ENCODE peak calls at places on chromosomes 16 and 17, in five cellular contexts. J is body of pancreas, Y is cardiac muscle cell, Z is uterus, I is ovary. R is an unnamed sample. For H3K27me3, the result is how much of the 10 kb centered on the place peaks cover.

GRCh38 chr17:71438631-71439146 is 682.1 kb upstream of the SOX9 start:
- DNase-seq in I (no peak), J (no peak), Z (no peak), Y (peak), R (no peak)

GRCh38 chr16:3513892-3514600 is 13.2 kb downstream of the CLUAP1 start:
- DNase-seq in I (no peak), Y (no peak), J (no peak), Z (no peak), R (no peak)

GRCh38 chr17:37088459-37088858 is 139.7 kb downstream of the AATF start:
- DNase-seq in Z (no peak), Y (no peak), I (no peak), J (no peak), R (no peak)

GRCh38 chr17:83135692-83136091 is 56.3 kb downstream of the METRNL start:
- DNase-seq in I (no peak), Y (no peak), Z (peak), J (no peak), R (no peak)

GRCh38 chr16:6633441-6633840 is 699.2 kb upstream of the RBFOX1 start:
- DNase-seq in I (no peak), Z (no peak), Y (no peak), J (peak), R (no peak)

GRCh38 chr16:11328172-11329079 is 16.8 kb upstream of the RMI2 start:
- DNase-seq in I (peak), Y (peak), J (peak), Z (peak), R (peak)

GRCh38 chr17:51818777-51819176 is 339.7 kb downstream of the CA10 start:
- DNase-seq in J (no peak), Z (no peak), I (no peak), Y (no peak), R (no peak)

GRCh38 chr16:55643161-55643970 is 12.4 kb upstream of the SLC6A2 start:
- DNase-seq in Y (peak), I (no peak), J (peak), Z (no peak), R (no peak)

GRCh38 chr17:30380106-30380420 is 1.3 kb downstream of the CPD start:
- DNase-seq in Z (no peak), J (no peak), Y (no peak), I (no peak), R (no peak)

GRCh38 chr16:29745853-29746345 is at the start of gene C16orf54:
- DNase-seq in Y (no peak), J (peak), I (no peak), Z (peak), R (no peak)

GRCh38 chr17:42281571-42282096 is 5.4 kb upstream of the STAT5B start:
- DNase-seq in I (no peak), J (peak), Y (no peak), Z (no peak), R (no peak)

GRCh38 chr17:48338720-48339119 is 91.3 kb downstream of the SKAP1 start:
- DNase-seq in Y (no peak), J (no peak), Z (no peak), I (no peak), R (no peak)

GRCh38 chr16:16092925-16093624 is 130.2 kb downstream of the ABCC6 start:
- DNase-seq in Z (peak), J (peak), I (peak), Y (no peak), R (no peak)

GRCh38 chr17:13393841-13394710 is 207.7 kb downstream of the HS3ST3A1 start:
- DNase-seq in I (no peak), Z (no peak), Y (peak), J (no peak), R (no peak)

GRCh38 chr16:2811703-2812471 is 5.2 kb upstream of the PRSS21 start:
- DNase-seq in Y (no peak), Z (no peak), J (no peak), I (no peak), R (no peak)

GRCh38 chr17:68289936-68290267 is 1.0 kb downstream of the SLC16A6 start:
- DNase-seq in Y (no peak), I (no peak), J (no peak), Z (no peak), R (no peak)

GRCh38 chr16:69469807-69470561 is 45.6 kb downstream of the CYB5B start:
- DNase-seq in Y (no peak), Z (no peak), J (no peak), I (no peak), R (no peak)

GRCh38 chr17:48546924-48547838 is 2.3 kb upstream of the HOXB2 start:
- DNase-seq in Y (no peak), J (no peak), Z (peak), I (no peak), R (no peak)

GRCh38 chr17:7064248-7064647 is 15.8 kb downstream of the CLEC10A start:
- DNase-seq in I (no peak), Z (no peak), Y (no peak), J (no peak), R (no peak)

GRCh38 chr16:62038646-62039045 is 2.4 kb upstream of the CDH8 start:
- DNase-seq in J (no peak), Z (no peak), I (no peak), Y (no peak), R (no peak)
- H3K27me3 ChIP-seq in J (under half), Z (under half), I (under half), Y (under half), R (under half)

DNA sequence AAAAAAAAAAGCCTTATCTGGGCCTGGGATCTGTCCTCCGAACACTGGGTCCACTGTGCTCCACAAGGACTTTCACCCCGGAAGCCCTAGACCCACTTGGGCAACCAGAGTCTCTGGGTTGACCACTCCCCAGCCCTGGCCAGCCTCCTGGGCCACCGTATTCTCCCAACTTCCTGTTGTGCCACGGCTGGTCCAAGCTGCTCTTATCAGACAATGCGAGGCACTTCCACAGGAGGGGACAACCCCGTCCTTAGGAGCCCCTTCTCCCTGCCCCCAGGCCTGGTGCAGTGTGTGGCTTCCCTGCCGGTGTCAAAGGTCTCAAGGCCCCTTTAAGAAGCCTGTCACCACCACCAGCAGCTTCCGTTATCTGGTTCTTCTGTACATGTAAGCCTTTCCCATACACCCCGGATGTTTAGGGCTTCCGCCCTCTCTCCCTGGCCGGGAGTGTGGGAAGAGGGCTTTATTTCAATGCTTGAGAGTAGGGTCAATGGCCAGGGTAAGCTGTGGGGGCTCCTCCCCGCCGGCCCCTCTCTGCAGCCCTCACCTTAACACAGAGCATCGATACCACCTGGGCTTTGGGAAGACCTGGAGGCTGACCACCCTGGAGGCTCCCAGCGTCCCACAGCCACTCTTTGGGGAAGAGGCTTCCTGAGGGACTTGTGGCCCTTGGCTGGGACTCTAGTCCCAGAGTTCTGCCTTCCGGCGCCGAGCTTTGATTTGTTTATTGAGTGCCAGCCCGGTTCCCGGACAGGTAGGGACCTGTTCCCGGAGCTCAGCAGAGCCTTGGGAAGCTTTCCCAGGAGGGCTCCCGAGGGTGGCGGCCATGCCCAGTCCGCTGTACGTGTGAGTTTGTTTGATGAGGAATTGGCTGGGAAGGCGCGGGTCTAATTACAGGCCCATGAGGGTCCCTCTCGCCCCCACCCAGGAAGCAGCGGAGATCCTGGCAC is 313.1 kb downstream of the SEC14L1 start:
- DNase-seq in J (peak), Y (peak), Z (no peak), I (no peak), R (no peak)
- H3K27ac ChIP-seq in J (peak), Y (peak), Z (no peak), I (no peak), R (peak)

GRCh38 chr16:46496701-46497100 is 124.5 kb downstream of the SHCBP1 start:
- DNase-seq in Y (no peak), I (no peak), J (no peak), Z (no peak), R (no peak)
- TF ChIP-seq CTCF in Y (no peak), I (no peak), J (no peak), Z (no peak), R (no peak)

DNA sequence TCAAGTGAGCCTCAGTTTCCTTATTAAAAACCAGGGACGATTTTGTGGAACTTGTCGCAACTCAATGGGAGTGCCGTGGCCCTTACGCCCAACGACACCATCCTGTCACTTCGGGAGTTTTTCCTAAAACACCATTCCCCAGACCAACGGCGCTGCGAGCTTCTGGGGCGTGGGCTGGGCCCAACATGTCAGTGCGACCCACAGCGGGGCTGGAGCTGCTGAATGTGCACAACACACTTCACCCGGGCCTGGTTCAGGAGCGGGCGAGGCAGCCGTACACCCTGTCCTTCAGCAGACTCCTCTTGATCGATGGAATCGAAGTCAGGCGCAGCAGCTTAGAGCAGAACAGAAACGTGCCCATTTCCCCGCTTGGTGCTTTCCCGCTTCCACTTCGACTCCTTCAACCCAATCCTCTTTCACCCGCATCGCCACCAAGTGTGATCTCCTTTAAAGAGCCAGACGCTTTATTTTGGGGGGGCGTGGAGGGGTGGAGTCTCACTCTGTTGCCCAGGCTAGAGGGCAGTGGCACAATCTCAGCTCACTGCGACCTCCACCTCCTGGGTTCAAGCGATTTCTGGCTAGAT is 13.2 kb upstream of the SLC7A5 start:
- DNase-seq in Z (no peak), I (no peak), J (no peak), Y (no peak), R (no peak)
- H3K27me3 ChIP-seq in Z (under half), I (under half), J (under half), Y (under half), R (under half)

DNA sequence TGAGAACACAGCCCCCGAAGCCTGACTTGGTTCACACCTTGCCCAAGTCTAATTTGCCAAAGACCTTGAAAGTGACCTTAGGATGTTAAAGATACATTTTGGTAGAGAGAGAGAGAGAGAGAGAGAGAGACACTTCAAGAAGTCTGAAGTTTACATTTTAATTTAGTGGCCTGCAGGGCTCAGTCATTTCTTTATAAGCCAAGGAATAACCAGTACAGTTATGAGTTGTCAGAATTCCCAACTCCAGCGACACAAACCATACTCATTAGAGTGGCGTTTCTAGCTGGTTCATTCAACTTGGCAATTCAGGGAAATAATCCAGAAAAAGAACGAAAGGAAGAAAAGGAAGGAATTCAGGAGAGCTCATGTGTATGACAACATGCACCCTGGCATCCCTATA is 204.1 kb downstream of the CCDC182 start:
- DNase-seq in J (no peak), Y (no peak), Z (no peak), I (no peak), R (no peak)
- H3K27ac ChIP-seq in J (no peak), Y (no peak), Z (peak), I (no peak), R (no peak)

GRCh38 chr17:81961554-81962498 is 839 bp upstream of the NOTUM start:
- DNase-seq in Y (no peak), J (no peak), Z (no peak), I (no peak), R (no peak)

GRCh38 chr17:81959362-81960129 is 1.4 kb downstream of the NOTUM start:
- DNase-seq in I (peak), Z (no peak), J (peak), Y (peak), R (peak)

GRCh38 chr17:81962499-81963441 is 1.8 kb upstream of the NOTUM start:
- DNase-seq in Y (no peak), I (no peak), J (no peak), Z (no peak), R (no peak)

GRCh38 chr17:81960130-81960958 is 643 bp downstream of the NOTUM start:
- DNase-seq in Z (no peak), I (no peak), J (no peak), Y (no peak), R (no peak)

DNA sequence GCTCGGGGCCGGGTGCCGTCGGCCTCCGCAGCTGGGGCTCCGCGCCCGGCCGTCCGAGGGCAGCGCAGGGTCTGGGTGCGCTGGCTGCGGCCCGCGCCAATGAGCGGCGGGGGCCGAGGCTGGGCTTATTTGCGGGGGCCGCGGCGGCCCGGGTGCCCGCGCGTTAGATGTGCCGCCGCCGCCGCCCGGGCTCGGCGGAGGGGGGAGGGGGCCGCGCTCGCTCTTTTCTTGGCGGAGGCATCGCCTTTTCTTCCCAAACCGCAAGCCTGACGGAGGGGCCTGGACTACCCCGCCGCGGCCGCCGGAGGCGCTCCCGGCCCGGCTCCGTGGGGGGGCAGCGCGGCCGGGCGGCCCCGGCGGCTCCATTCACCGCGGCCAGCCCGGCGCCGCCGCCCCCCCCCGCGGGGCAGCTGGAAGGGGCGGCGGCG is at the start of gene NOTUM:
- DNase-seq in Y (peak), Z (no peak), J (peak), I (no peak), R (no peak)
- TF ChIP-seq CTCF in Y (peak), Z (no peak), J (no peak), I (no peak), R (no peak)

DNA sequence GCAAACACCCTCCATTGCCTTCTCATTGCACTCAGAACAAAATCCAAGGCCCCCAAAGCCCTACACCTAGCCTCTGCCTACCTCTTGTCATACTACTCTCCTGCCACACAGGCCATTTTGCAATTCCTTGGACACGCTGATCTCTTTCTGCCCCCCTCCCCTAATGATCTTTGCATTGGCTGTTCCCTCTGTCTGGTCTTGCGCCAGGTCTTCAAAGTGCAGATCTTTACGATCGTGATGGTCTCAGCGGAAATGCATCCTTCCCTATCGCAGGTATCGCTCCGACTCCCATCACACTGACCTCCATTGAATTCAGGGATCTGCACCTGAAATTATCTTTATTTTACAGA is 777 bp upstream of the MOSMO start:
- DNase-seq in I (no peak), Y (no peak), J (no peak), Z (no peak), R (no peak)
- H3K27me3 ChIP-seq in I (under half), Y (under half), J (under half), Z (under half), R (under half)